ENCODE peak calls at places on chromosome 18, in four cellular contexts. W, G, T and L are unnamed samples.

GRCh38 chr18:24586662-24587360 is 126.4 kb downstream of the HRH4 start:
- DNase-seq in W (no peak), G (no peak), T (no peak), L (no peak)

GRCh38 chr18:1846640-1847039 is 724.7 kb downstream of the METTL4 start:
- DNase-seq in W (no peak), G (no peak), T (no peak), L (peak; percentile 12)

GRCh38 chr18:58596265-58596681 is 32.6 kb downstream of the ALPK2 start:
- DNase-seq in W (no peak), G (peak; percentile 56), T (no peak), L (no peak)

GRCh38 chr18:48885951-48886400 is 64.8 kb downstream of the SMAD7 start:
- DNase-seq in W (no peak), G (no peak), T (no peak), L (no peak)

GRCh38 chr18:31931163-31931885 is 11.6 kb downstream of the TRAPPC8 start:
- DNase-seq in W (no peak), G (no peak), T (no peak), L (no peak)

GRCh38 chr18:31736630-31737029 is 24.1 kb downstream of the SLC25A52 start:
- DNase-seq in W (no peak), G (no peak), T (no peak), L (no peak)

GRCh38 chr18:73880387-73880786 is 267.2 kb downstream of the FBXO15 start:
- DNase-seq in W (no peak), G (no peak), T (no peak), L (no peak)

GRCh38 chr18:37565138-37565984 is at the start of gene CELF4:
- DNase-seq in W (no peak), G (peak; percentile 64), T (no peak), L (no peak)

GRCh38 chr18:62505669-62506494 is 16.9 kb upstream of the ZCCHC2 start:
- DNase-seq in W (no peak), G (no peak), T (no peak), L (no peak)

GRCh38 chr18:36762074-36762473 is 66.7 kb downstream of the TPGS2 start:
- DNase-seq in W (no peak), G (no peak), T (no peak), L (no peak)

GRCh38 chr18:49843131-49843530 is 29.8 kb upstream of the ACAA2 start:
- DNase-seq in W (no peak), G (no peak), T (no peak), L (no peak)

GRCh38 chr18:11047156-11047555 is 102.2 kb downstream of the PIEZO2 start:
- DNase-seq in W (no peak), G (no peak), T (no peak), L (no peak)

GRCh38 chr18:77000527-77000926 is 132.1 kb downstream of the MBP start:
- DNase-seq in W (no peak), G (peak; percentile 76), T (peak; percentile 70), L (peak; percentile 53)

GRCh38 chr18:77086656-77087390 is 45.8 kb downstream of the MBP start:
- DNase-seq in W (no peak), G (no peak), T (no peak), L (no peak)

GRCh38 chr18:58183226-58183625 is 139.2 kb downstream of the NEDD4L start:
- DNase-seq in W (no peak), G (peak; percentile 37), T (no peak), L (no peak)

GRCh38 chr18:30132959-30133358 is 909.6 kb downstream of the DSC3 start:
- DNase-seq in W (no peak), G (no peak), T (no peak), L (peak; percentile 21)

GRCh38 chr18:59459352-59460059 is 100.4 kb upstream of the LMAN1 start:
- DNase-seq in W (no peak), G (no peak), T (no peak), L (peak; percentile 20)

GRCh38 chr18:48782381-48782841 is 168.4 kb downstream of the SMAD7 start:
- DNase-seq in W (peak; percentile 96), G (no peak), T (no peak), L (no peak)

GRCh38 chr18:13414102-13414501 is 195.5 kb downstream of the LDLRAD4 start:
- DNase-seq in W (no peak), G (no peak), T (no peak), L (no peak)

GRCh38 chr18:7447629-7448028 is 119.5 kb upstream of the PTPRM start:
- DNase-seq in W (no peak), G (no peak), T (no peak), L (no peak)

GRCh38 chr18:12336887-12337286 is 28.8 kb downstream of the TUBB6 start:
- DNase-seq in W (no peak), G (no peak), T (no peak), L (peak; percentile 31)

GRCh38 chr18:51623653-51624052 is 426.2 kb upstream of the MEX3C start:
- DNase-seq in W (no peak), G (no peak), T (no peak), L (no peak)

GRCh38 chr18:66168834-66169233 is 418.0 kb downstream of the CDH7 start:
- DNase-seq in W (no peak), G (no peak), T (no peak), L (no peak)

GRCh38 chr18:66167829-66168463 is 417.1 kb downstream of the CDH7 start:
- DNase-seq in W (no peak), G (no peak), T (no peak), L (no peak)
- TF ChIP-seq CTCF in W (no peak), G (no peak), T (no peak), L (no peak)

DNA sequence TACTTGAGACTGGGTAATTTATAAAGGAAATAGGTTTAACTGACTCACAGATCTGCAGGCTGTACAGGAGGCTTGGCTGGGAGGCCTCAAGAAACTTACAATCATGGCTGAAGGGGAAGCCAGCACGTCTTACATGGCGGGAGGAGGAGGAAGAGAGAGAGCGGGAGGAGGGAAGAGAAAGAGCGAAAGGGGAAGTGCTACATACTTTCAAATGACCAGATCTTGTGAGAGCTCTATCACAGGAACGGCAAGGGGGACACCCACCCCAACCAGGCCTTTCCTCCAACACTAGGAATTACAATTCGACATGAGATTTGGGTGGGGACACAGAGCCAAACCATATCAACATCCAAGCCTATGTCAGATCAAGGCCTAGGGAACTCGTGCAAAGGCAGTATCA is 24.2 kb downstream of the MYL12B start:
- DNase-seq in W (no peak), G (no peak), T (no peak), L (no peak)
- H3K27ac ChIP-seq in W (no peak overlapping the region), G (no peak overlapping the region), T (no peak overlapping the region), L (no peak overlapping the region)

DNA sequence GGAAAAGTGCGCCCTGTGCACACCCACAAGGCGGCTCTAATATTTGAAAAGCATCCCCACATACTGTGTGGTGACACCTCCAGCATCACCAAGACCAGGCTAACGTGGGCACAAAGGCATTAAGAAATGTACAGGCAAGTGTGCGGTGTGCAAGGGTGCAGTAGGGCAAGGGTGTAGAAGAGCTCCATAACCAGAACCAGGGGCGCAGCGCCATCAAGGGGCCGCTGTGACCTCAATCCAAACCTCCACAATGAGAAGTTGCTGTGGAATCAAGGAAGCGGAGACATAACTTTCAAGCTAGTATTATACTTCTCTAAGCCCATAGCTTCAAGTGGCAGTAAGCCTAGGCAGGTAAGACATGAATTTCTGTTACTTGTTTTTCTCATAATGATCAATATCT is 13.0 kb downstream of the L3MBTL4 start:
- DNase-seq in W (no peak), G (no peak), T (no peak), L (no peak)
- TF ChIP-seq CTCF in W (no peak), G (no peak), T (peak; percentile 16), L (no peak)

GRCh38 chr18:3140342-3140741 is 79.4 kb downstream of the MYOM1 start:
- DNase-seq in W (no peak), G (no peak), T (no peak), L (no peak)
- H3K27ac ChIP-seq in W (no peak overlapping the region), G (no peak overlapping the region), T (no peak overlapping the region), L (no peak overlapping the region)

DNA sequence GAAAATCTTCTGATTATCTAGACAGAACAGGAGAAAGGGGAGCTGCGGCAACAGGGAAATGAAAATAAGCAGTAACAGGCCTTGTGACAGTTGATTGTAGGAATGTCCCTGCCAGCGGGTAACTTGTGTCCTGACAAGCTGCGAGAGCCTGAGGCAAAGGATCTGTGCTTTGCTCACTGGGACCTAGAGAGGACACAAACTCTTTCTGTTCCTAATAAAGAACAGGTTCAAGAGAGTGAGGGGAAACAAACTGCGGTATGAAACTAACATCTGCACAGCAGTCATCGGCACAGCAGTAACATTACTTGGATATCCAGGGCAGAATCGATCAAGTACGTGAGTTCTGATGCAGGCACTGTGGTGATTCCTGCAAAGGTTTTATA is 103.8 kb upstream of the THOC1 start:
- DNase-seq in W (no peak), G (peak; percentile 66), T (no peak), L (no peak)
- TF ChIP-seq CTCF in W (no peak), G (no peak), T (no peak), L (no peak)

GRCh38 chr18:26226229-26227050 is at the start of gene TAF4B:
- DNase-seq in W (peak; percentile 94), G (peak; percentile 98), T (peak; percentile 96), L (peak; percentile 94)
- H3K27ac ChIP-seq in W (peak within 1 kb of the TSS; percentile 60), G (peak within 1 kb of the TSS; percentile 82), T (peak within 1 kb of the TSS; percentile 75), L (peak within 1 kb of the TSS; percentile 72)

GRCh38 chr18:10015941-10016819 is 102.4 kb downstream of the VAPA start:
- DNase-seq in W (no peak), G (no peak), T (no peak), L (peak; percentile 43)
- TF ChIP-seq CTCF in W (no peak), G (no peak), T (peak; percentile 35), L (no peak)

GRCh38 chr18:44804033-44804432 is 123.3 kb downstream of the SETBP1 start:
- DNase-seq in W (no peak), G (no peak), T (no peak), L (no peak)

GRCh38 chr18:44805643-44806042 is 125.0 kb downstream of the SETBP1 start:
- DNase-seq in W (no peak), G (no peak), T (no peak), L (no peak)

GRCh38 chr18:44807766-44808165 is 127.1 kb downstream of the SETBP1 start:
- DNase-seq in W (no peak), G (no peak), T (no peak), L (no peak)

GRCh38 chr18:44803019-44803650 is 122.4 kb downstream of the SETBP1 start:
- DNase-seq in W (peak; percentile 83), G (no peak), T (no peak), L (no peak)

DNA sequence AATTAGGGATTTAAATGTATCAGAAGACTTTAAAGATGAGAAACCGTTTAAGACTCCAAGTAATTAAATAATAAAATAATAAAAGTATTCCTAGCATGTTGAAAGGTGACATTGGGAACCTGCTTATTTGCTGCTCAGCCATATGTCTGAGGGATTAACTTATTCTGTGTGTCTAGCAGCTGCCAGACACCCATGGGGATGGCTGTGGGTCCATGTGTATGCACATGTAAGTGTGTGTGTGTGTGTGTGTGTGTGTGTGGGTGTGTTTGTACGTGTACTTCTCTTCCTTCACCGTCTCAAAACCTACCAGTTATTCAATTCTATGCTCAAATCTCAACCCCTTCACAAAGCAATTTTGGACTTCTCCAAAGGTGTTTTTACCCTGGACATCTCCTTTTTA is 124.5 kb downstream of the SETBP1 start:
- DNase-seq in W (no peak), G (no peak), T (no peak), L (no peak)
- H3K27ac ChIP-seq in W (peak overlapping the region; percentile 92), G (no peak overlapping the region), T (no peak overlapping the region), L (no peak overlapping the region)